ENCODE peak calls at places on chromosome 4, in eight cellular contexts. N is activated T-cell treated with anti-CD3 and anti-CD28 coated beads, Interleukin-2, amount 50 U/mL, for 1 hour; L is T-helper 1 cell; K is stimulated activated CD4-positive, alpha-beta T cell treated with anti-CD3 and anti-CD28 coated beads, TNF-alpha, amount 100 ng/mL, for 4 hours; U is heart left ventricle; Z is GM10248; R is mammary epithelial cell; P is GM13976. X is an unnamed sample.

GRCh38 chr4:142752331-142752830 is 93.7 kb downstream of the INPP4B start:
- DNase-seq in N (no peak), L (no peak), K (no peak), U (no peak), Z (no peak), R (no peak), P (no peak), X (no peak)

GRCh38 chr4:36385951-36386561 is 104.6 kb downstream of the DTHD1 start:
- DNase-seq in N (peak; percentile 41), L (peak; percentile 10), K (no peak), U (no peak), Z (peak; percentile 25), R (no peak), P (peak; percentile 28), X (peak; percentile 65)

GRCh38 chr4:106583567-106583966 is 215.0 kb upstream of the GIMD1 start:
- DNase-seq in N (no peak), L (no peak), K (no peak), U (no peak), Z (no peak), R (peak; percentile 97), P (no peak), X (no peak)

GRCh38 chr4:10715696-10716095 is 31.1 kb upstream of the CLNK start:
- DNase-seq in N (no peak), L (no peak), K (no peak), U (no peak), Z (no peak), R (no peak), P (no peak), X (no peak)

GRCh38 chr4:1171306-1172227 is 816 bp downstream of the SPON2 start:
- DNase-seq in N (peak; percentile 70), L (peak; percentile 58), K (peak; percentile 26), U (peak; percentile 74), Z (peak; percentile 37), R (no peak), P (no peak), X (no peak)

GRCh38 chr4:1400191-1400805 is 5.9 kb downstream of the NKX1-1 start:
- DNase-seq in N (peak; percentile 11), L (no peak), K (no peak), U (peak; percentile 28), Z (no peak), R (no peak), P (no peak), X (no peak)

GRCh38 chr4:87961993-87962791 is 13.3 kb upstream of the SPP1 start:
- DNase-seq in N (no peak), L (no peak), K (no peak), U (no peak), Z (no peak), R (peak; percentile 52), P (no peak), X (no peak)

GRCh38 chr4:124105212-124105611 is 607.3 kb downstream of the ANKRD50 start:
- DNase-seq in N (no peak), L (no peak), K (no peak), U (no peak), Z (no peak), R (no peak), P (no peak), X (no peak)

GRCh38 chr4:101833455-101833854 is 42.9 kb downstream of the BANK1 start:
- DNase-seq in N (no peak), L (no peak), K (no peak), U (no peak), Z (no peak), R (no peak), P (no peak), X (no peak)

GRCh38 chr4:173272314-173272713 is 61.8 kb downstream of the HMGB2 start:
- DNase-seq in N (no peak), L (no peak), K (no peak), U (no peak), Z (no peak), R (no peak), P (no peak), X (no peak)

GRCh38 chr4:122045533-122045932 is 93.7 kb upstream of the TRPC3 start:
- DNase-seq in N (no peak), L (no peak), K (no peak), U (no peak), Z (no peak), R (peak; percentile 88), P (no peak), X (no peak)

GRCh38 chr4:158630893-158631292 is 40.8 kb downstream of the C4orf46 start:
- DNase-seq in N (no peak), L (no peak), K (no peak), U (no peak), Z (no peak), R (peak; percentile 15), P (no peak), X (no peak)

GRCh38 chr4:123304151-123305021 is 92.2 kb upstream of the SPRY1 start:
- DNase-seq in N (no peak), L (no peak), K (no peak), U (no peak), Z (no peak), R (no peak), P (no peak), X (peak; percentile 15)

GRCh38 chr4:6071959-6072720 is 53.9 kb upstream of the C4orf50 start:
- DNase-seq in N (no peak), L (no peak), K (no peak), U (no peak), Z (no peak), R (no peak), P (no peak), X (no peak)

GRCh38 chr4:13173974-13174373 is 310.2 kb downstream of the RAB28 start:
- DNase-seq in N (no peak), L (no peak), K (no peak), U (no peak), Z (no peak), R (no peak), P (no peak), X (no peak)

GRCh38 chr4:187128226-187128625 is 404.6 kb upstream of the FAT1 start:
- DNase-seq in N (no peak), L (no peak), K (no peak), U (no peak), Z (no peak), R (peak; percentile 95), P (no peak), X (no peak)

GRCh38 chr4:8580321-8581093 is at the start of gene GPR78:
- DNase-seq in N (peak; percentile 27), L (no peak), K (no peak), U (peak; percentile 85), Z (peak; percentile 69), R (peak; percentile 29), P (peak; percentile 76), X (peak; percentile 33)

GRCh38 chr4:19721587-19721986 is 530.1 kb upstream of the SLIT2 start:
- DNase-seq in N (no peak), L (no peak), K (no peak), U (no peak), Z (no peak), R (no peak), P (no peak), X (no peak)

GRCh38 chr4:78768447-78769177 is 7.5 kb upstream of the BMP2K start:
- DNase-seq in N (no peak), L (no peak), K (no peak), U (no peak), Z (no peak), R (peak; percentile 19), P (no peak), X (no peak)

GRCh38 chr4:82394896-82395295 is 21.1 kb upstream of the HNRNPD start:
- DNase-seq in N (no peak), L (no peak), K (no peak), U (no peak), Z (no peak), R (peak; percentile 96), P (no peak), X (no peak)

GRCh38 chr4:76570141-76570989 is 135.3 kb downstream of the SHROOM3 start:
- DNase-seq in N (no peak), L (no peak), K (no peak), U (no peak), Z (no peak), R (peak; percentile 52), P (no peak), X (no peak)

GRCh38 chr4:138749303-138749702 is 266.3 kb upstream of the NOCT start:
- DNase-seq in N (no peak), L (no peak), K (no peak), U (no peak), Z (no peak), R (peak; percentile 16), P (no peak), X (no peak)

GRCh38 chr4:88021824-88022223 is 14.4 kb downstream of the PKD2 start:
- DNase-seq in N (no peak), L (no peak), K (no peak), U (no peak), Z (no peak), R (peak; percentile 29), P (no peak), X (no peak)

GRCh38 chr4:25367004-25367621 is 9.9 kb upstream of the ANAPC4 start:
- DNase-seq in N (no peak), L (no peak), K (no peak), U (no peak), Z (peak; percentile 33), R (peak; percentile 9), P (peak; percentile 34), X (no peak)

GRCh38 chr4:188372856-188373255 is 233.6 kb downstream of the TRIML1 start:
- DNase-seq in N (no peak), L (no peak), K (no peak), U (no peak), Z (no peak), R (peak; percentile 29), P (no peak), X (no peak)

GRCh38 chr4:40557741-40558140 is 71.9 kb downstream of the RBM47 start:
- DNase-seq in N (no peak), L (no peak), K (no peak), U (no peak), Z (no peak), R (no peak), P (no peak), X (no peak)

GRCh38 chr4:128519163-128519810 is 231.7 kb upstream of the PGRMC2 start:
- DNase-seq in N (no peak), L (no peak), K (no peak), U (peak; percentile 73), Z (no peak), R (no peak), P (no peak), X (no peak)

GRCh38 chr4:2789351-2789750 is 3.5 kb upstream of the SH3BP2 start:
- DNase-seq in N (no peak), L (no peak), K (no peak), U (no peak), Z (no peak), R (no peak), P (no peak), X (no peak)

GRCh38 chr4:52552778-52553177 is 106.3 kb downstream of the USP46 start:
- DNase-seq in N (no peak), L (no peak), K (no peak), U (no peak), Z (no peak), R (peak; percentile 50), P (no peak), X (no peak)

X was measured in GM06990.